ENCODE peak calls at places on chromosomes 11 and 22, in ten cellular contexts. G is ascending aorta, E is GM23338, O is left lung, R is coronary artery, P is fibroblast of the aortic adventitia, Q is mammary epithelial cell, F is foreskin fibroblast, A is cardiac muscle cell, D is neural progenitor cell. N is an unnamed sample.

GRCh38 chr11:115409691-115410220 is 94.5 kb downstream of the CADM1 start:
- DNase-seq in G (no peak), E (peak; percentile 19), O (no peak), R (no peak), P (no peak), Q (no peak), F (no peak), A (peak; percentile 23), D (peak; percentile 16), N (no peak)

GRCh38 chr11:61509058-61510029 is 795 bp downstream of the LRRC10B start:
- DNase-seq in G (peak; percentile 70), E (peak; percentile 92), O (peak; percentile 55), R (no peak), P (peak; percentile 62), Q (peak; percentile 84), F (peak; percentile 79), A (peak; percentile 90), D (peak; percentile 97), N (peak; percentile 63)

GRCh38 chr11:86149813-86150212 is 80.9 kb upstream of the PICALM start:
- DNase-seq in G (no peak), E (no peak), O (no peak), R (no peak), P (no peak), Q (no peak), F (no peak), A (no peak), D (no peak), N (no peak)

GRCh38 chr11:63871962-63872832 is 33.3 kb downstream of the MARK2 start:
- DNase-seq in G (peak; percentile 95), E (peak; percentile 67), O (peak; percentile 93), R (peak; percentile 92), P (peak; percentile 86), Q (peak; percentile 93), F (peak; percentile 96), A (peak; percentile 93), D (peak; percentile 41), N (peak; percentile 97)

GRCh38 chr11:2446590-2447252 is 1.9 kb downstream of the KCNQ1 start:
- DNase-seq in G (no peak), E (no peak), O (peak; percentile 66), R (no peak), P (no peak), Q (no peak), F (no peak), A (no peak), D (no peak), N (no peak)

GRCh38 chr11:110587972-110588371 is 124.3 kb downstream of the ARHGAP20 start:
- DNase-seq in G (no peak), E (no peak), O (no peak), R (no peak), P (no peak), Q (no peak), F (peak; percentile 35), A (no peak), D (no peak), N (no peak)

GRCh38 chr11:22775248-22775647 is 54.4 kb downstream of the SVIP start:
- DNase-seq in G (no peak), E (no peak), O (no peak), R (no peak), P (no peak), Q (no peak), F (no peak), A (no peak), D (no peak), N (no peak)

GRCh38 chr11:103987631-103988594 is 48.5 kb upstream of the DDI1 start:
- DNase-seq in G (no peak), E (peak; percentile 56), O (no peak), R (no peak), P (peak; percentile 36), Q (no peak), F (peak; percentile 14), A (no peak), D (peak; percentile 54), N (no peak)

GRCh38 chr11:64763804-64764611 is 4.2 kb upstream of the PYGM start:
- DNase-seq in G (peak; percentile 62), E (no peak), O (peak; percentile 28), R (no peak), P (no peak), Q (no peak), F (no peak), A (peak; percentile 53), D (peak; percentile 43), N (no peak)

GRCh38 chr22:41234815-41235687 is 5.7 kb downstream of the CHADL start:
- DNase-seq in G (no peak), E (no peak), O (peak; percentile 56), R (no peak), P (no peak), Q (no peak), F (no peak), A (no peak), D (no peak), N (no peak)

GRCh38 chr11:108713076-108713790 is 48.4 kb downstream of the DDX10 start:
- DNase-seq in G (no peak), E (no peak), O (no peak), R (no peak), P (peak; percentile 39), Q (no peak), F (peak; percentile 25), A (no peak), D (no peak), N (no peak)

GRCh38 chr11:65266210-65266609 is 4.4 kb downstream of the POLA2 start:
- DNase-seq in G (no peak), E (no peak), O (no peak), R (no peak), P (peak; percentile 40), Q (no peak), F (no peak), A (no peak), D (no peak), N (no peak)

GRCh38 chr22:45469573-45470383 is 32.9 kb upstream of the FBLN1 start:
- DNase-seq in G (no peak), E (no peak), O (peak; percentile 7), R (no peak), P (peak; percentile 91), Q (peak; percentile 78), F (peak; percentile 85), A (no peak), D (no peak), N (peak; percentile 94)

GRCh38 chr22:45475063-45475747 is 27.5 kb upstream of the FBLN1 start:
- DNase-seq in G (no peak), E (no peak), O (no peak), R (no peak), P (no peak), Q (no peak), F (no peak), A (no peak), D (no peak), N (peak; percentile 59)

GRCh38 chr22:45470871-45471270 is 31.8 kb upstream of the FBLN1 start:
- DNase-seq in G (no peak), E (no peak), O (peak; percentile 18), R (no peak), P (no peak), Q (no peak), F (no peak), A (no peak), D (peak; percentile 18), N (no peak)

GRCh38 chr22:45473626-45474237 is 29.0 kb upstream of the FBLN1 start:
- DNase-seq in G (no peak), E (no peak), O (no peak), R (no peak), P (no peak), Q (no peak), F (no peak), A (no peak), D (peak; percentile 27), N (no peak)

DNA sequence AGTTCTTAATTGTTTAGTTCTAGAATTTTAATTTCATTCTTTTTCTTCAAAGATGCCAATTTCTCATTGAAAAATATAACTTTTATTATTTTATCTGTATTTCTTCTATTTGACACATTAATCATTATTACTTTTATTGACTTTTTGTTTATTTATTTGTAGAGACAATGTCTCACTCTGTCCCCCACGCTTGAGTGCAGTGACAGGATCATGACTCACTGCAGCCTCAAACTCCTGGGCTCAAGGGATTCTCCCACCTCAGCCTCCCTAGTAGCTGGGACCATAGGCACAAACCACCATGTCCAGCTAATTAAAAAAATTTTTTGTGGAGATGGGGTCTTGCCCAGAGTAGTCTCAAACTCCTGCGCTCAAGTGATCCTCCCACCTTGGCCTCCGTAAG is 30.3 kb upstream of the FBLN1 start:
- DNase-seq in G (no peak), E (no peak), O (no peak), R (no peak), P (no peak), Q (peak; percentile 23), F (no peak), A (no peak), D (no peak), N (no peak)
- TF ChIP-seq CTCF in G (no peak), E (no peak), O (no peak), R (no peak), P (no peak), Q (no peak), F (no peak), A (no peak), D (no peak), N (no peak)

DNA sequence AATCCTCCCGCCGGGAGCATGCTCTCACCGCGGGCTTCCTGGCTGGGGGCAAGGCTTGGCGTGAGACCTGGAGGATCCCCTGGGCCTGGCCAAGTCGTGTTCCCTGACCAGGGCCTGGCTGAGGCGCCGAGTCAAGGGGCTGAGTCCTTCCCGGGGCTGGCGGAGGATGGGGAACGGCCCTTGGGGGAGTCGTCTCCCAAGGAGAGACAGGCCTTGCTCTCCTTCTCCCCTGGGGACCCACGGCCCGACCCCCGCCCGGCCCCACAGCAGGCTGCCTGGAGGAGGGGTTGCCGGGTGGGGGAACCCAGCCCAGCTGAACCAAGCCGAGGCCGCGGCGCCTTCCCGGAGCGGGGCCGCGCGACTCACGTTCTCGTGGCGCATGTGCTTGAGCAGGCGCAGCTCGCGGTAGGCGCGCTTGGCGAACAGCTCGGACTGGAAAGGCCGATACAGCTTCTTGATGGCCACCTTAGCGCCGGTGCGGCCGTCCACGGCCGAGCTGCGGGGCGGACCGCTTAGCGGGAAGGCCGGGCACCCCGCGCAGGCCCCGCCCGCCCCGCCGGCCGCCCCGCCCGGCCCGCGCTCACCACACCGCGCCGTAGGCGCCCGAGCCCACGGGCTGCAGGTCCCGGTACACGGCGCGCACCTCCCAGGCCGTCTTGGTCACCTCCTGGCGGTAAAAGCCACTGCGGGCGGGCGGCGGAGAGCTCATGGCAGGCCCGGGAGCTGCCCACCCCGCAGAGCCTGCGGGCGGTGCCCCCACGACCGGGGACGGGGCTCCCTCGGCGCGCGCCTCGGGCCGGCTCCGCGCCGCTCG is 475 bp downstream of the MAPK12 start:
- DNase-seq in G (no peak), E (peak; percentile 59), O (no peak), R (no peak), P (peak; percentile 57), Q (peak; percentile 59), F (peak; percentile 59), A (peak; percentile 75), D (peak; percentile 73), N (peak; percentile 61)
- H3K4me3 ChIP-seq in G (peak overlapping the region; percentile 53), E (peak overlapping the region; percentile 64), O (peak overlapping the region; percentile 53), R (peak overlapping the region; percentile 70), P (peak overlapping the region; percentile 76), Q (peak overlapping the region; percentile 39), F (peak overlapping the region; percentile 63), A (peak overlapping the region; percentile 50), D (peak overlapping the region; percentile 74), N (peak overlapping the region; percentile 76)

GRCh38 chr11:131737357-131737756 is 366.9 kb downstream of the NTM start:
- DNase-seq in G (no peak), E (peak; percentile 20), O (no peak), R (no peak), P (peak; percentile 35), Q (no peak), F (peak; percentile 53), A (no peak), D (no peak), N (peak; percentile 35)
- TF ChIP-seq CTCF in G (no peak), E (peak; percentile 38), O (no peak), R (no peak), P (peak; percentile 10), Q (no peak), F (no peak), A (no peak), D (no peak), N (peak; percentile 40)

GRCh38 chr11:99682646-99683045 is 661.9 kb downstream of the CNTN5 start:
- DNase-seq in G (no peak), E (no peak), O (no peak), R (no peak), P (no peak), Q (no peak), F (no peak), A (no peak), D (no peak), N (no peak)
- H3K4me3 ChIP-seq in G (no peak overlapping the region), E (no peak overlapping the region), O (no peak overlapping the region), R (no peak overlapping the region), P (no peak overlapping the region), Q (no peak overlapping the region), F (no peak overlapping the region), A (no peak overlapping the region), D (no peak overlapping the region), N (no peak overlapping the region)

N was measured in AG10803.